ENCODE peak calls at places on chromosomes 4 and X, in eight cellular contexts. One of them, this sample, is unnamed.

GRCh38 chrX:124406294-124407013 is 60.1 kb downstream of the SH2D1A start:
- DNase-seq in fibroblast of the aortic adventitia: peak; percentile 59
- DNase-seq in Peyer's patch: no peak
- DNase-seq in GM12865: peak; percentile 47
- DNase-seq in OCI-LY7: peak; percentile 79
- DNase-seq in H9: no peak
- DNase-seq in upper lobe of right lung: no peak
- DNase-seq in hepatocyte: peak; percentile 73
- DNase-seq in this sample: peak; percentile 70

GRCh38 chr4:140653718-140654515 is 85.2 kb upstream of the UCP1 start:
- DNase-seq in fibroblast of the aortic adventitia: peak; percentile 83
- DNase-seq in Peyer's patch: no peak
- DNase-seq in GM12865: no peak
- DNase-seq in OCI-LY7: no peak
- DNase-seq in H9: no peak
- DNase-seq in upper lobe of right lung: no peak
- DNase-seq in hepatocyte: peak; percentile 70
- DNase-seq in this sample: no peak

GRCh38 chr4:167578906-167579305 is 344.6 kb upstream of the SPOCK3 start:
- DNase-seq in fibroblast of the aortic adventitia: no peak
- DNase-seq in Peyer's patch: no peak
- DNase-seq in GM12865: no peak
- DNase-seq in OCI-LY7: peak; percentile 29
- DNase-seq in H9: no peak
- DNase-seq in upper lobe of right lung: no peak
- DNase-seq in hepatocyte: no peak
- DNase-seq in this sample: no peak

GRCh38 chr4:140130677-140131076 is 23.3 kb downstream of the MAML3 start:
- DNase-seq in fibroblast of the aortic adventitia: peak; percentile 47
- DNase-seq in Peyer's patch: no peak
- DNase-seq in GM12865: no peak
- DNase-seq in OCI-LY7: no peak
- DNase-seq in H9: no peak
- DNase-seq in upper lobe of right lung: no peak
- DNase-seq in hepatocyte: no peak
- DNase-seq in this sample: peak; percentile 81

GRCh38 chrX:119736206-119736764 is 22.1 kb upstream of the SOWAHD start:
- DNase-seq in fibroblast of the aortic adventitia: no peak
- DNase-seq in Peyer's patch: no peak
- DNase-seq in GM12865: no peak
- DNase-seq in OCI-LY7: no peak
- DNase-seq in H9: no peak
- DNase-seq in upper lobe of right lung: no peak
- DNase-seq in hepatocyte: no peak
- DNase-seq in this sample: no peak

GRCh38 chrX:70455366-70456202 is 10.9 kb downstream of the DLG3 start:
- DNase-seq in fibroblast of the aortic adventitia: no peak
- DNase-seq in Peyer's patch: no peak
- DNase-seq in GM12865: no peak
- DNase-seq in OCI-LY7: no peak
- DNase-seq in H9: no peak
- DNase-seq in upper lobe of right lung: no peak
- DNase-seq in hepatocyte: peak; percentile 50
- DNase-seq in this sample: no peak

GRCh38 chr4:185991750-185992149 is 77.2 kb upstream of the TLR3 start:
- DNase-seq in fibroblast of the aortic adventitia: no peak
- DNase-seq in Peyer's patch: no peak
- DNase-seq in GM12865: peak; percentile 33
- DNase-seq in OCI-LY7: no peak
- DNase-seq in H9: no peak
- DNase-seq in upper lobe of right lung: no peak
- DNase-seq in hepatocyte: no peak
- DNase-seq in this sample: no peak

GRCh38 chrX:79413009-79413408 is 45.9 kb upstream of the ITM2A start:
- DNase-seq in fibroblast of the aortic adventitia: peak; percentile 28
- DNase-seq in Peyer's patch: no peak
- DNase-seq in GM12865: peak; percentile 39
- DNase-seq in OCI-LY7: peak; percentile 5
- DNase-seq in H9: no peak
- DNase-seq in upper lobe of right lung: no peak
- DNase-seq in hepatocyte: peak; percentile 9
- DNase-seq in this sample: no peak

GRCh38 chr4:177351611-177352010 is 41.9 kb downstream of the NEIL3 start:
- DNase-seq in fibroblast of the aortic adventitia: no peak
- DNase-seq in Peyer's patch: no peak
- DNase-seq in GM12865: no peak
- DNase-seq in OCI-LY7: no peak
- DNase-seq in H9: no peak
- DNase-seq in upper lobe of right lung: no peak
- DNase-seq in hepatocyte: no peak
- DNase-seq in this sample: no peak

GRCh38 chr4:177348348-177348747 is 38.7 kb downstream of the NEIL3 start:
- DNase-seq in fibroblast of the aortic adventitia: no peak
- DNase-seq in Peyer's patch: no peak
- DNase-seq in GM12865: no peak
- DNase-seq in OCI-LY7: no peak
- DNase-seq in H9: no peak
- DNase-seq in upper lobe of right lung: no peak
- DNase-seq in hepatocyte: no peak
- DNase-seq in this sample: no peak

DNA sequence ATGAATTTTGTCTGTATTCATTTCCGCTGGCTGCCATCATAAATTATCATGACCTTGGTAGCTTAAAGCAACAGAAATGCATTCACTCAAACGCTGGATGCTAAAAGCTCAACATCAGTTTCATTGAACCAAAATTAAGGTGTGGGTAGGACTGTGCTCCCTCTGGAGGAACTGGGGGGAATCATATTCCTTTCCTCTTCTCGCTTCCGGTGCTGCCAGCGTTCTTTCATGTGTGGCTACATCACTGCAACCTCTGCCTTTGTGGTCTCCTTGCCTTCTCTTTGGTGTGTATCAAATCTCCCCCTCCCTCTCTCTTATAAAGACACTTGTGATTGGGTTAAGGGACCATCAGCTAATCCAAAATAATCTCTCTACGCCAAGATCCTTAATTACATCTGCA is 39.5 kb downstream of the NEIL3 start:
- DNase-seq in fibroblast of the aortic adventitia: no peak
- DNase-seq in Peyer's patch: no peak
- DNase-seq in GM12865: no peak
- DNase-seq in OCI-LY7: no peak
- DNase-seq in H9: no peak
- DNase-seq in upper lobe of right lung: no peak
- DNase-seq in hepatocyte: no peak
- DNase-seq in this sample: no peak
- TF ChIP-seq CTCF in fibroblast of the aortic adventitia: no peak
- TF ChIP-seq CTCF in Peyer's patch: no peak
- TF ChIP-seq CTCF in GM12865: no peak
- TF ChIP-seq CTCF in OCI-LY7: no peak
- TF ChIP-seq CTCF in H9: peak; percentile 37
- TF ChIP-seq CTCF in upper lobe of right lung: no peak
- TF ChIP-seq CTCF in hepatocyte: no peak
- TF ChIP-seq CTCF in this sample: no peak

GRCh38 chrX:24515447-24515846 is 50.4 kb downstream of the PDK3 start:
- DNase-seq in fibroblast of the aortic adventitia: peak; percentile 21
- DNase-seq in Peyer's patch: no peak
- DNase-seq in GM12865: no peak
- DNase-seq in OCI-LY7: no peak
- DNase-seq in H9: no peak
- DNase-seq in upper lobe of right lung: no peak
- DNase-seq in hepatocyte: peak; percentile 51
- DNase-seq in this sample: no peak
- TF ChIP-seq CTCF in fibroblast of the aortic adventitia: peak; percentile 10
- TF ChIP-seq CTCF in Peyer's patch: no peak
- TF ChIP-seq CTCF in GM12865: no peak
- TF ChIP-seq CTCF in OCI-LY7: peak; percentile 15
- TF ChIP-seq CTCF in H9: peak; percentile 67
- TF ChIP-seq CTCF in upper lobe of right lung: peak; percentile 21
- TF ChIP-seq CTCF in hepatocyte: peak; percentile 76
- TF ChIP-seq CTCF in this sample: peak; percentile 33

DNA sequence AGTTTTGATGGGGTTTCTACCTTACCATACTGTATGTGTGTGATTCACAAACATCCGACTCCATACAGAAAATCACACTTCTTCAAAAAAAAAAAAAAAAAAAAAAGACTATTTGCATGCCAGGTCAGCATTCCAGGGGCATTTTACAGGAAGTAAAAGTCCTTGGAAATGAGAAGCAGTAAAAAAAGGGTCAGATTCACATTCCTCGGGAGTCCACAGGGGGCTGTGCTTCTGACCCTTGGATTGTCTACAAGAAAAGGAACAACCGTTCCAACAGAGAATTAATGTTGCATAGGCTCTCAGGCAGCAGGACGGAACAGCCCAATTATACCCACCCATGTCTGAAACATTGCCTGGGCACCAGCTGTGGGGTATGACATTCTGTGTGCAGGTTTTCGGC is 290.3 kb downstream of the LDB2 start:
- DNase-seq in fibroblast of the aortic adventitia: peak; percentile 63
- DNase-seq in Peyer's patch: no peak
- DNase-seq in GM12865: no peak
- DNase-seq in OCI-LY7: no peak
- DNase-seq in H9: no peak
- DNase-seq in upper lobe of right lung: no peak
- DNase-seq in hepatocyte: no peak
- DNase-seq in this sample: peak; percentile 6
- TF ChIP-seq CTCF in fibroblast of the aortic adventitia: no peak
- TF ChIP-seq CTCF in Peyer's patch: no peak
- TF ChIP-seq CTCF in GM12865: no peak
- TF ChIP-seq CTCF in OCI-LY7: no peak
- TF ChIP-seq CTCF in H9: no peak
- TF ChIP-seq CTCF in upper lobe of right lung: no peak
- TF ChIP-seq CTCF in hepatocyte: no peak
- TF ChIP-seq CTCF in this sample: no peak

GRCh38 chr4:56650259-56651070 is 30.6 kb downstream of the HOPX start:
- DNase-seq in fibroblast of the aortic adventitia: no peak
- DNase-seq in Peyer's patch: no peak
- DNase-seq in GM12865: no peak
- DNase-seq in OCI-LY7: no peak
- DNase-seq in H9: no peak
- DNase-seq in upper lobe of right lung: no peak
- DNase-seq in hepatocyte: no peak
- DNase-seq in this sample: no peak
- TF ChIP-seq CTCF in fibroblast of the aortic adventitia: no peak
- TF ChIP-seq CTCF in Peyer's patch: no peak
- TF ChIP-seq CTCF in GM12865: no peak
- TF ChIP-seq CTCF in OCI-LY7: peak; percentile 45
- TF ChIP-seq CTCF in H9: peak; percentile 36
- TF ChIP-seq CTCF in upper lobe of right lung: no peak
- TF ChIP-seq CTCF in hepatocyte: no peak
- TF ChIP-seq CTCF in this sample: no peak

DNA sequence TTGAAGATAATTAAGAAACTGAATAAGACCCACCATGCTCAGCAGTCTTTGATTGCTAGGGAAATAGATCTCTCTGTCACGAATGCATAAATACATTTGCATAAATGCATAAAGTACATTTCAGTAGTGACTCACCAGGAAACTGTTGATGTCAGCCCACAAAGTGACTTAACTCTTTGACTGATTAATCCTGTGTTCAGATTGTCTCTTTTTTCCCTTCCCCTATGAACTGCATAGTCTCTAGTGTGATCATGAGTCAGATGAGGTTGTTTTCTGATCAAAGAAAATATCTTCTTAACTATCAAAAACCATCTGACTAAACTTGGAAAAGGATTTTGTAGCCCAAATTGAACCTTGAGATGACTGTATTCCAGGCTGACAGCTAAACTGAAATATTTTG is 1381.4 kb upstream of the AGA start:
- DNase-seq in fibroblast of the aortic adventitia: no peak
- DNase-seq in Peyer's patch: no peak
- DNase-seq in GM12865: no peak
- DNase-seq in OCI-LY7: no peak
- DNase-seq in H9: no peak
- DNase-seq in upper lobe of right lung: no peak
- DNase-seq in hepatocyte: no peak
- DNase-seq in this sample: no peak
- TF ChIP-seq CTCF in fibroblast of the aortic adventitia: no peak
- TF ChIP-seq CTCF in Peyer's patch: no peak
- TF ChIP-seq CTCF in GM12865: no peak
- TF ChIP-seq CTCF in OCI-LY7: no peak
- TF ChIP-seq CTCF in H9: no peak
- TF ChIP-seq CTCF in upper lobe of right lung: no peak
- TF ChIP-seq CTCF in hepatocyte: no peak
- TF ChIP-seq CTCF in this sample: no peak

DNA sequence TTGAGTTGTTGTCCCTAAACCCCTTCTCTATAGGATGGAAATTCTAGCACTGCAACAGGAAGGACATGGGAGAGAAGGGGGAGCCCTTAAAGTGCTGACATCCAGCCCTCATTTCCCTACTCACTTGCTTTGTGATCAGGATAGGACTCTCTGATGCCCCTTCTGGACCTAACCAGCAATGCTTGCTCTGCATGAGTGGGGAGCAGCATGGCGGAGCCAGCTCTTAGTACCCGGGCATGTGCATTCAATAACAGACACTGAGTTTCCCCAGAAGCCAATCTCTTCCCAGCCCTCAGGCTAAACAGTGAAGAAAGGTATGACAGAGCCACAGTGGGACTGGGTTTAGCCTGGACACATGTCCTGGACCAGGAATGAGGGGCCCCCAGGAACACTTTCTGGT is 14.0 kb downstream of the SOD3 start:
- DNase-seq in fibroblast of the aortic adventitia: no peak
- DNase-seq in Peyer's patch: no peak
- DNase-seq in GM12865: peak; percentile 9
- DNase-seq in OCI-LY7: no peak
- DNase-seq in H9: peak; percentile 51
- DNase-seq in upper lobe of right lung: no peak
- DNase-seq in hepatocyte: no peak
- DNase-seq in this sample: no peak
- TF ChIP-seq CTCF in fibroblast of the aortic adventitia: no peak
- TF ChIP-seq CTCF in Peyer's patch: no peak
- TF ChIP-seq CTCF in GM12865: peak; percentile 8
- TF ChIP-seq CTCF in OCI-LY7: no peak
- TF ChIP-seq CTCF in H9: peak; percentile 61
- TF ChIP-seq CTCF in upper lobe of right lung: peak; percentile 10
- TF ChIP-seq CTCF in hepatocyte: no peak
- TF ChIP-seq CTCF in this sample: peak; percentile 33

This sample was measured in HFFc6.